ENCODE peak calls at places on chromosomes 5 and 9, in five cellular contexts. Z, T, P, A and Q are unnamed samples.
A peak's percentile ranks its signal among the peaks of the same experiment; 100 is the strongest.

GRCh38 chr9:110622368-110622767 is 42.8 kb upstream of the SVEP1 start:
- DNase-seq in P (no peak), A (no peak), T (no peak), Z (no peak), Q (no peak)

GRCh38 chr5:61806491-61807020 is 474.5 kb downstream of the ZSWIM6 start:
- DNase-seq in Z (no peak), T (no peak), P (no peak), A (no peak), Q (no peak)

GRCh38 chr5:1663186-1663585 is 136.5 kb downstream of the MRPL36 start:
- DNase-seq in A (no peak), Z (no peak), P (no peak), T (no peak), Q (no peak)

GRCh38 chr5:143870871-143871632 is 59.1 kb downstream of the HMHB1 start:
- DNase-seq in Z (no peak), P (no peak), T (no peak), A (no peak), Q (no peak)

GRCh38 chr5:93603711-93604118 is 20.7 kb downstream of the NR2F1 start:
- DNase-seq in A (no peak), Z (no peak), P (no peak), T (no peak), Q (no peak)

GRCh38 chr9:127960410-127961165 is 20.2 kb downstream of the EEIG1 start:
- DNase-seq in T (no peak), A (no peak), Z (no peak), P (no peak), Q (peak; percentile 74)

GRCh38 chr5:59079622-59080620 is 497.0 kb downstream of the RAB3C start:
- DNase-seq in Z (no peak), T (no peak), A (no peak), P (no peak), Q (no peak)

GRCh38 chr5:71455427-71456361 is at the start of gene BDP1:
- DNase-seq in P (peak; percentile 95), Z (peak; percentile 94), A (peak; percentile 98), T (peak; percentile 78), Q (peak; percentile 90)

GRCh38 chr9:88527626-88528025 is 7.4 kb upstream of the NXNL2 start:
- DNase-seq in A (no peak), Z (no peak), T (no peak), P (no peak), Q (no peak)

GRCh38 chr9:123712399-123712798 is 217.5 kb downstream of the DENND1A start:
- DNase-seq in T (no peak), A (no peak), P (no peak), Z (no peak), Q (no peak)

GRCh38 chr5:93151121-93151520 is 429.9 kb downstream of the NR2F1-AS1 start:
- DNase-seq in T (no peak), P (no peak), Z (no peak), A (no peak), Q (no peak)

GRCh38 chr5:142684508-142685031 is 1.3 kb downstream of the FGF1 start:
- DNase-seq in Z (no peak), T (no peak), P (no peak), A (no peak), Q (no peak)

GRCh38 chr5:82348749-82349148 is 70.6 kb upstream of the RPS23 start:
- DNase-seq in T (no peak), A (no peak), Z (no peak), P (no peak), Q (no peak)

GRCh38 chr5:19370655-19371386 is 617.2 kb downstream of the CDH18 start:
- DNase-seq in A (no peak), Z (no peak), T (no peak), P (no peak), Q (no peak)

GRCh38 chr5:34452170-34452828 is 203.8 kb upstream of the RAI14 start:
- DNase-seq in A (no peak), P (no peak), T (no peak), Z (no peak), Q (peak; percentile 37)

GRCh38 chr5:125712397-125712796 is 710.8 kb upstream of the GRAMD2B start:
- DNase-seq in T (no peak), P (no peak), A (no peak), Z (no peak), Q (no peak)

GRCh38 chr5:37847978-37848425 is 8.2 kb upstream of the GDNF start:
- DNase-seq in P (no peak), T (no peak), A (no peak), Z (no peak), Q (no peak)

GRCh38 chr5:62494772-62495171 is 82.2 kb downstream of the IPO11 start:
- DNase-seq in A (no peak), T (no peak), Z (no peak), P (no peak), Q (no peak)

GRCh38 chr5:14180437-14180836 is 37.3 kb downstream of the TRIO start:
- DNase-seq in A (no peak), P (no peak), T (no peak), Z (no peak), Q (no peak)

GRCh38 chr9:114317665-114318357 is 5.1 kb upstream of the ORM1 start:
- DNase-seq in A (no peak), T (no peak), P (no peak), Z (no peak), Q (no peak)

GRCh38 chr5:160369990-160370712 is at the start of gene C1QTNF2:
- DNase-seq in T (no peak), P (no peak), A (no peak), Z (peak; percentile 18), Q (peak; percentile 60)

GRCh38 chr5:528625-529511 is 4.6 kb upstream of the SLC9A3 start:
- DNase-seq in A (no peak), Z (no peak), P (no peak), T (no peak), Q (no peak)

GRCh38 chr5:68371607-68372006 is 156.1 kb downstream of the PIK3R1 start:
- DNase-seq in T (no peak), A (no peak), Z (no peak), P (no peak), Q (no peak)

GRCh38 chr5:59767753-59768159 is 125.8 kb downstream of the PDE4D start:
- DNase-seq in P (no peak), Z (no peak), T (no peak), A (no peak), Q (no peak)

GRCh38 chr5:174726916-174727793 is 2.8 kb downstream of the MSX2 start:
- DNase-seq in Z (no peak), A (no peak), T (no peak), P (no peak), Q (peak; percentile 62)

GRCh38 chr5:85841653-85842052 is 776.1 kb upstream of the COX7C start:
- DNase-seq in T (no peak), Z (no peak), A (no peak), P (no peak), Q (no peak)

GRCh38 chr9:34151398-34151797 is 24.9 kb upstream of the DCAF12 start:
- DNase-seq in A (no peak), Z (no peak), P (no peak), T (no peak), Q (no peak)

GRCh38 chr9:4114569-4115505 is 185.0 kb downstream of the GLIS3 start:
- DNase-seq in T (no peak), A (no peak), P (no peak), Z (no peak), Q (no peak)

GRCh38 chr5:107670028-107670926 is 460 bp downstream of the EFNA5 start:
- DNase-seq in P (no peak), T (no peak), Z (peak; percentile 38), A (no peak), Q (peak; percentile 52)

GRCh38 chr9:128946945-128947422 is 419 bp downstream of the DOLK start:
- DNase-seq in Z (peak; percentile 32), A (no peak), P (peak; percentile 10), T (no peak), Q (no peak)

GRCh38 chr5:127216906-127217675 is 73.5 kb upstream of the MEGF10 start:
- DNase-seq in A (no peak), T (no peak), Z (no peak), P (no peak), Q (no peak)

GRCh38 chr9:91059713-91060112 is 258.1 kb downstream of the SYK start:
- DNase-seq in P (no peak), Z (no peak), A (no peak), T (no peak), Q (no peak)